ENCODE peak calls at places on chromosomes 6 and 20, in seven cellular contexts. H is stimulated activated CD4-positive, alpha-beta T cell treated with anti-CD3 and anti-CD28 coated beads, Interleukin-4, amount 100 ng/mL, for 24 hours; J is WERI-Rb-1; L is NCI-H446; W is T follicular helper cell; P is brain microvascular endothelial cell; Z is GOT3. F is an unnamed sample.

GRCh38 chr6:31652925-31653724 is 664 bp upstream of the BAG6 start:
- DNase-seq in W (peak; percentile 76), J (peak; percentile 95), Z (peak; percentile 77), L (peak; percentile 97), P (no peak), H (peak; percentile 89), F (no peak)

GRCh38 chr20:57277398-57278105 is 11.1 kb upstream of the BMP7 start:
- DNase-seq in L (no peak), W (no peak), Z (no peak), H (no peak), P (no peak), J (no peak), F (no peak)

GRCh38 chr6:147322299-147323162 is 118.3 kb downstream of the STXBP5 start:
- DNase-seq in L (no peak), P (no peak), Z (no peak), H (peak; percentile 11), J (no peak), W (no peak), F (no peak)

GRCh38 chr20:37640600-37641561 is 52.9 kb upstream of the CTNNBL1 start:
- DNase-seq in J (no peak), P (no peak), H (no peak), L (no peak), Z (no peak), W (no peak), F (no peak)

GRCh38 chr6:56593801-56594318 is 48.8 kb downstream of the DST start:
- DNase-seq in L (no peak), Z (no peak), P (no peak), W (no peak), H (peak; percentile 47), J (no peak), F (no peak)

GRCh38 chr6:33344771-33345697 is 27.5 kb upstream of the ZBTB22 start:
- DNase-seq in H (peak; percentile 71), L (peak; percentile 53), J (peak; percentile 80), Z (no peak), W (peak; percentile 54), P (peak; percentile 69), F (peak; percentile 88)

GRCh38 chr20:63325021-63325471 is 32.1 kb downstream of the COL20A1 start:
- DNase-seq in J (no peak), W (no peak), Z (no peak), H (no peak), L (no peak), P (no peak), F (no peak)

GRCh38 chr6:145015739-145016558 is 719.4 kb downstream of the EPM2A start:
- DNase-seq in J (no peak), L (no peak), Z (peak; percentile 6), P (peak; percentile 86), H (peak; percentile 27), W (no peak), F (no peak)

GRCh38 chr6:169738972-169739529 is 12.3 kb downstream of the DYNLT2 start:
- DNase-seq in W (no peak), H (no peak), L (no peak), J (no peak), Z (no peak), P (no peak), F (no peak)

GRCh38 chr20:34045294-34045693 is 51.6 kb downstream of the RALY start:
- DNase-seq in Z (no peak), W (no peak), H (no peak), P (no peak), J (no peak), L (no peak), F (peak; percentile 62)

GRCh38 chr20:52048365-52048764 is 143.2 kb downstream of the ZFP64 start:
- DNase-seq in Z (no peak), H (no peak), P (no peak), W (no peak), L (no peak), J (no peak), F (no peak)

GRCh38 chr20:62929051-62929538 is 2.8 kb upstream of the DIDO1 start:
- DNase-seq in J (no peak), H (peak; percentile 56), P (peak; percentile 33), L (no peak), Z (no peak), W (peak; percentile 40), F (no peak)

GRCh38 chr6:106586815-106587214 is 42.5 kb downstream of the RTN4IP1 start:
- DNase-seq in P (no peak), W (no peak), L (no peak), Z (no peak), H (no peak), J (no peak), F (no peak)

GRCh38 chr6:170164271-170164900 is 126.5 kb downstream of the DLL1 start:
- DNase-seq in H (no peak), J (no peak), P (no peak), W (no peak), Z (no peak), L (no peak), F (no peak)

GRCh38 chr6:26044140-26045045 is 42.8 kb upstream of the HFE start:
- DNase-seq in J (no peak), L (no peak), H (peak; percentile 42), P (peak; percentile 33), W (peak; percentile 35), Z (no peak), F (peak; percentile 47)

GRCh38 chr6:34834789-34835518 is 43.1 kb downstream of the BLTP3A start:
- DNase-seq in Z (no peak), J (no peak), H (no peak), L (no peak), P (peak; percentile 65), W (no peak), F (no peak)

GRCh38 chr6:142874676-142875075 is 70.3 kb downstream of the HIVEP2 start:
- DNase-seq in Z (no peak), L (no peak), W (no peak), P (no peak), J (no peak), H (no peak), F (no peak)

GRCh38 chr6:166008441-166009369 is 158.9 kb downstream of the TBXT start:
- DNase-seq in J (no peak), H (no peak), P (peak; percentile 80), Z (no peak), L (no peak), W (no peak), F (no peak)

GRCh38 chr20:32509639-32510066 is 75.5 kb downstream of the NOL4L start:
- DNase-seq in P (no peak), J (no peak), Z (no peak), W (peak; percentile 40), L (no peak), H (peak; percentile 67), F (no peak)

GRCh38 chr6:39755231-39755630 is 30.0 kb upstream of the KIF6 start:
- DNase-seq in L (no peak), Z (no peak), W (no peak), H (no peak), J (no peak), P (peak; percentile 69), F (no peak)

GRCh38 chr6:17710331-17710730 is 3.6 kb upstream of the NUP153 start:
- DNase-seq in H (no peak), L (no peak), J (no peak), P (no peak), Z (no peak), W (no peak), F (no peak)

GRCh38 chr20:32626859-32627636 is 41.9 kb upstream of the NOL4L start:
- DNase-seq in Z (no peak), L (no peak), H (no peak), P (no peak), J (no peak), W (no peak), F (peak; percentile 98)

GRCh38 chr6:109449789-109450673 is 5.5 kb downstream of the MICAL1 start:
- DNase-seq in L (no peak), W (no peak), Z (no peak), H (no peak), J (no peak), P (no peak), F (no peak)

GRCh38 chr6:56079761-56080540 is 167.4 kb downstream of the COL21A1 start:
- DNase-seq in W (no peak), Z (no peak), P (no peak), L (no peak), H (no peak), J (no peak), F (no peak)